ENCODE peak calls at places on chromosome 15, in four cellular contexts. N, C, P and D are unnamed samples.

GRCh38 chr15:25170781-25171110 is 216.0 kb downstream of the SNRPN start:
- DNase-seq in N (no peak), C (no peak), P (peak; percentile 39), D (no peak)

GRCh38 chr15:33145447-33145846 is 49.1 kb downstream of the FMN1 start:
- DNase-seq in N (no peak), C (peak; percentile 42), P (no peak), D (no peak)

GRCh38 chr15:78007965-78008886 is 69.3 kb downstream of the TBC1D2B start:
- DNase-seq in N (no peak), C (no peak), P (no peak), D (no peak)

GRCh38 chr15:94070341-94071275 is 160.8 kb upstream of the MCTP2 start:
- DNase-seq in N (peak; percentile 31), C (no peak), P (peak; percentile 47), D (peak; percentile 14)

GRCh38 chr15:72858205-72858604 is 74.6 kb upstream of the ADPGK start:
- DNase-seq in N (no peak), C (no peak), P (no peak), D (no peak)

GRCh38 chr15:74835312-74835823 is 7.6 kb downstream of the ULK3 start:
- DNase-seq in N (peak; percentile 96), C (no peak), P (no peak), D (peak; percentile 61)

GRCh38 chr15:65189102-65189740 is 4.1 kb upstream of the CLPX start:
- DNase-seq in N (peak; percentile 83), C (no peak), P (no peak), D (peak; percentile 26)

GRCh38 chr15:40595219-40595618 is 1.2 kb downstream of the KNL1 start:
- DNase-seq in N (no peak), C (no peak), P (no peak), D (no peak)

GRCh38 chr15:93088981-93089854 is at the start of gene RGMA:
- DNase-seq in N (peak; percentile 66), C (no peak), P (no peak), D (peak; percentile 45)

GRCh38 chr15:51097553-51098330 is 3.0 kb upstream of the TNFAIP8L3 start:
- DNase-seq in N (no peak), C (no peak), P (no peak), D (no peak)

GRCh38 chr15:65579762-65580161 is 31.2 kb downstream of the INTS14 start:
- DNase-seq in N (no peak), C (no peak), P (no peak), D (no peak)

GRCh38 chr15:39948817-39949216 is 14.9 kb downstream of the EIF2AK4 start:
- DNase-seq in N (no peak), C (no peak), P (no peak), D (no peak)

GRCh38 chr15:91408476-91409076 is 308.5 kb downstream of the SV2B start:
- DNase-seq in N (no peak), C (no peak), P (no peak), D (no peak)

GRCh38 chr15:63157891-63158431 is 684 bp upstream of the RPS27L start:
- DNase-seq in N (peak; percentile 84), C (peak; percentile 57), P (peak; percentile 54), D (peak; percentile 50)

GRCh38 chr15:74799843-74800558 is 12.6 kb upstream of the LMAN1L start:
- DNase-seq in N (peak; percentile 85), C (no peak), P (peak; percentile 97), D (peak; percentile 57)

GRCh38 chr15:80997692-80998091 is 3.0 kb upstream of the TLNRD1 start:
- DNase-seq in N (no peak), C (no peak), P (no peak), D (no peak)

GRCh38 chr15:70714575-70714974 is 48.8 kb downstream of the UACA start:
- DNase-seq in N (no peak), C (no peak), P (no peak), D (no peak)

GRCh38 chr15:71231678-71232224 is 116.5 kb downstream of the THSD4 start:
- DNase-seq in N (no peak), C (no peak), P (no peak), D (no peak)

GRCh38 chr15:66770518-66771350 is 68.7 kb downstream of the SMAD6 start:
- DNase-seq in N (no peak), C (no peak), P (no peak), D (no peak)

GRCh38 chr15:74218172-74218885 is 15.7 kb upstream of the STRA6 start:
- DNase-seq in N (no peak), C (no peak), P (no peak), D (no peak)

GRCh38 chr15:80732818-80733217 is 37.7 kb downstream of the ABHD17C start:
- DNase-seq in N (no peak), C (no peak), P (no peak), D (no peak)

GRCh38 chr15:56320861-56321260 is 44.4 kb upstream of the TEX9 start:
- DNase-seq in N (no peak), C (no peak), P (no peak), D (no peak)

GRCh38 chr15:36284911-36285310 is 294.5 kb upstream of the CDIN1 start:
- DNase-seq in N (no peak), C (no peak), P (no peak), D (no peak)

GRCh38 chr15:70559223-70559823 is 204.0 kb downstream of the UACA start:
- DNase-seq in N (no peak), C (peak; percentile 42), P (peak; percentile 75), D (no peak)

GRCh38 chr15:62848631-62849050 is 193.9 kb upstream of the TPM1 start:
- DNase-seq in N (no peak), C (no peak), P (no peak), D (no peak)

GRCh38 chr15:58293622-58294550 is 137.9 kb upstream of the LIPC start:
- DNase-seq in N (no peak), C (no peak), P (no peak), D (no peak)

GRCh38 chr15:70195808-70196304 is 98.1 kb upstream of the TLE3 start:
- DNase-seq in N (no peak), C (peak; percentile 48), P (no peak), D (no peak)

GRCh38 chr15:76012021-76012551 is at the start of gene NRG4:
- DNase-seq in N (no peak), C (no peak), P (no peak), D (no peak)

GRCh38 chr15:81379269-81379668 is 5.3 kb upstream of the TMC3 start:
- DNase-seq in N (no peak), C (no peak), P (no peak), D (no peak)

DNA sequence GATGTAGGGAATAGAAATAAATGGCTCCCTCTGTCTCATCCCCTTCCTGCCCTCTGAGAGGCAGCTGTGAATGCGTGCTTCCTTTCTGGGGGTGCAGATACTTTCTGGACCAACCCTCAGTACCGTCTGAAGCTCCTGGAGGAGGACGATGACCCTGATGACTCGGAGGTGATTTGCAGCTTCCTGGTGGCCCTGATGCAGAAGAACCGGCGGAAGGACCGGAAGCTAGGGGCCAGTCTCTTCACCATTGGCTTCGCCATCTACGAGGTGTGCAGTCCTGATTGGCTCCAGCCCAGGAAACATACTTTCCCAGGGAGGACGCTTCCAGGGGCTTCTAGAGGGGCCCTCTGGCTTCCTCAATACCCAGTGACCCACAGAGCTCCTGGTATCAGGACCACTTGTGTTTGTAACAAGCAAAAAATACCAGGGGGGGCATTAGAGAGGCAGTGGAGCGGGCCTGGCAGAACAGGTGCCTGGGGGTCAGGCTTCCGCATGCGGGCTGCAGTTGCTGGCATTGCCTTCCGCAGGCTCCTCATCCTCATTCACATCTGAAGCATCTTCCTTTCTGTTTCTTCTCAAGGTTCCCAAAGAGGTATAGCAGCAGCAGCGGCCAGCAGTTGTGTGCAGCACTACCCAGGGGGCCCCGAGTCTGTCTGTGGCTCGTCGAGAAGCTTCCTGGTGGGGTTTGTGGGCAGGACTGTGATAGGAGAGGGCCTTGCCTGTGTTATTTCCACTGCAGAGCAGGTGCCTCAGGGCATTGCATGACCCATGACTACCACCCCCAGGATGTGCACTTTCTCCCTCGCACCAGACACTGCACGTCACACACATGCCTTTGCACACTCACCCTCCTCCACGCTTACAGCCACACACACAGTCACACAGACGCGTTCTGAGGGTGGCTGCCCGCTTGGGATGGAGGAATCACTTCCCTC is 42.5 kb downstream of the CAPN3 start:
- DNase-seq in N (no peak), C (no peak), P (no peak), D (no peak)
- TF ChIP-seq CTCF in N (no peak), C (no peak), P (no peak), D (no peak)

GRCh38 chr15:28184166-28184565 is 85.1 kb upstream of the OCA2 start:
- DNase-seq in N (no peak), C (no peak), P (no peak), D (no peak)
- TF ChIP-seq CTCF in N (no peak), C (no peak), P (no peak), D (no peak)

GRCh38 chr15:59501531-59502113 is 63.6 kb downstream of the FAM81A start:
- DNase-seq in N (peak; percentile 85), C (no peak), P (no peak), D (peak; percentile 48)
- TF ChIP-seq CTCF in N (peak; percentile 95), C (no peak), P (peak; percentile 76), D (peak; percentile 79)

GRCh38 chr15:89165677-89166076 is 55.7 kb downstream of the RLBP1 start:
- DNase-seq in N (peak; percentile 36), C (no peak), P (no peak), D (no peak)
- TF ChIP-seq CTCF in N (no peak), C (no peak), P (no peak), D (no peak)

GRCh38 chr15:49881433-49881832 is 237.6 kb downstream of the ATP8B4 start:
- DNase-seq in N (no peak), C (no peak), P (no peak), D (no peak)

GRCh38 chr15:49877871-49878511 is 241.0 kb downstream of the ATP8B4 start:
- DNase-seq in N (no peak), C (peak; percentile 73), P (no peak), D (no peak)

GRCh38 chr15:49877117-49877860 is 241.7 kb downstream of the ATP8B4 start:
- DNase-seq in N (peak; percentile 11), C (no peak), P (no peak), D (no peak)

GRCh38 chr15:49875392-49875791 is 243.6 kb downstream of the ATP8B4 start:
- DNase-seq in N (peak; percentile 50), C (no peak), P (no peak), D (no peak)

GRCh38 chr15:49876401-49877038 is 242.5 kb downstream of the ATP8B4 start:
- DNase-seq in N (peak; percentile 86), C (no peak), P (no peak), D (no peak)
- TF ChIP-seq CTCF in N (peak; percentile 94), C (no peak), P (peak; percentile 44), D (peak; percentile 38)

GRCh38 chr15:27408428-27408827 is 437.4 kb downstream of the GABRG3 start:
- DNase-seq in N (no peak), C (no peak), P (no peak), D (no peak)

GRCh38 chr15:27414168-27414870 is 443.3 kb downstream of the GABRG3 start:
- DNase-seq in N (no peak), C (no peak), P (no peak), D (no peak)

GRCh38 chr15:27412413-27412812 is 441.4 kb downstream of the GABRG3 start:
- DNase-seq in N (peak; percentile 65), C (no peak), P (no peak), D (no peak)

DNA sequence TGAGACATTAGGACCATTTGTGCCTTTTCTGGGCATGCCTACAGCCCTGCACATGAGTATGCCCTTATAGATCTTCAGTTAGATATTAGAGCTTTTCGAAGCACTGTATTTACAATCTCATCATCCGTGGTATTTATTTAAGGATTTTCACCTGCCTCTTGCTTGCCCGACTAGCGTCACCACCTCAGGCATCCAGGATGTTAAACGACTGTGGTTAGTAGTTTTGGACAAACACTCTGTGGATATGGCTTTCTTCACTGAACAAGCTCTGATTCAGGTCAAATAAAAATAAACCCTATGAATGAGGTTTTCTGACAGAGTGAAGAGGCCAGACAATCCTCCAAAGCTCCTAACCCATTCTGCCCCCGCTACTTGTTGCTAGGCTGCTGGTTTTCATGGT is 440.0 kb downstream of the GABRG3 start:
- DNase-seq in N (no peak), C (no peak), P (no peak), D (no peak)
- TF ChIP-seq CTCF in N (no peak), C (no peak), P (no peak), D (no peak)